ENCODE peak calls at places on chromosomes 3 and 15, in eight cellular contexts. F is choroid plexus epithelial cell, Z is psoas muscle, A is HFFc6, Y is lung, G is SK-N-SH, I is transverse colon, O is breast epithelium. J is an unnamed sample.

GRCh38 chr3:148021400-148021799 is 612.2 kb downstream of the ZIC1 start:
- DNase-seq in G (no peak), Y (no peak), A (no peak), O (no peak), F (peak; percentile 13), I (no peak), Z (no peak), J (no peak)

GRCh38 chr3:15327941-15328340 is 4.4 kb downstream of the SH3BP5 start:
- DNase-seq in I (peak; percentile 62), Z (peak; percentile 70), A (no peak), F (no peak), G (no peak), Y (no peak), O (peak; percentile 57), J (no peak)

GRCh38 chr3:170553788-170554620 is 31.9 kb downstream of the SLC7A14 start:
- DNase-seq in O (no peak), F (peak; percentile 35), A (no peak), Z (no peak), I (no peak), G (no peak), Y (no peak), J (no peak)

GRCh38 chr3:175940243-175940642 is 1081.1 kb downstream of the NAALADL2 start:
- DNase-seq in F (peak; percentile 46), Z (no peak), I (no peak), O (no peak), Y (no peak), A (peak; percentile 39), G (no peak), J (no peak)

GRCh38 chr3:119582178-119582577 is 2.9 kb downstream of the ADPRH start:
- DNase-seq in Z (no peak), I (no peak), O (no peak), A (no peak), Y (no peak), F (no peak), G (no peak), J (no peak)

GRCh38 chr3:132652640-132653270 is 6.9 kb downstream of the ACAD11 start:
- DNase-seq in Y (no peak), Z (no peak), A (no peak), G (no peak), F (peak; percentile 69), I (no peak), O (no peak), J (no peak)

GRCh38 chr15:44009056-44009455 is 182.3 kb downstream of the WDR76 start:
- DNase-seq in Y (no peak), O (no peak), G (no peak), F (peak; percentile 29), A (peak; percentile 56), I (no peak), Z (no peak), J (no peak)

GRCh38 chr3:105353485-105354161 is 13.1 kb upstream of the ALCAM start:
- DNase-seq in O (no peak), I (no peak), G (no peak), Y (peak; percentile 29), A (peak; percentile 56), F (peak; percentile 78), Z (peak; percentile 25), J (peak; percentile 61)

GRCh38 chr15:101329309-101329863 is 34.3 kb upstream of the SNRPA1 start:
- DNase-seq in Z (no peak), A (no peak), O (no peak), I (no peak), G (no peak), Y (no peak), F (no peak), J (no peak)

GRCh38 chr15:40938530-40938870 is 9.4 kb downstream of the DLL4 start:
- DNase-seq in O (no peak), Z (no peak), A (no peak), Y (no peak), F (no peak), G (no peak), I (no peak), J (no peak)

GRCh38 chr15:66617137-66618090 is 51.6 kb upstream of the LCTL start:
- DNase-seq in Y (peak; percentile 68), O (peak; percentile 46), F (peak; percentile 77), I (peak; percentile 66), Z (peak; percentile 61), A (peak; percentile 38), G (no peak), J (no peak)

GRCh38 chr15:85474700-85475316 is 94.4 kb downstream of the AKAP13 start:
- DNase-seq in Y (no peak), Z (no peak), A (no peak), O (no peak), G (no peak), I (no peak), F (no peak), J (no peak)

GRCh38 chr3:132210476-132211346 is 106.5 kb upstream of the ACP3 start:
- DNase-seq in Z (no peak), Y (peak; percentile 31), A (no peak), O (no peak), F (peak; percentile 6), I (peak; percentile 64), G (peak; percentile 8), J (peak; percentile 48)

GRCh38 chr3:87167634-87168456 is 59.3 kb upstream of the CHMP2B start:
- DNase-seq in A (peak; percentile 59), I (no peak), Y (no peak), Z (no peak), G (peak; percentile 1), F (peak; percentile 80), O (no peak), J (no peak)

GRCh38 chr3:172365028-172365567 is 83.2 kb downstream of the GHSR start:
- DNase-seq in G (no peak), Y (no peak), Z (no peak), A (no peak), I (no peak), O (no peak), F (no peak), J (no peak)

GRCh38 chr15:95957854-95958253 is 372.6 kb upstream of the NR2F2 start:
- DNase-seq in O (no peak), Z (no peak), A (no peak), G (no peak), Y (no peak), I (no peak), F (no peak), J (no peak)

GRCh38 chr3:184780981-184781515 is 30.9 kb upstream of the VPS8 start:
- DNase-seq in A (peak; percentile 21), I (no peak), Z (no peak), G (no peak), O (no peak), Y (no peak), F (no peak), J (no peak)

GRCh38 chr3:101072299-101072698 is 79.1 kb upstream of the ABI3BP start:
- DNase-seq in I (no peak), Z (no peak), G (no peak), A (peak; percentile 18), O (no peak), F (peak; percentile 49), Y (no peak), J (no peak)

GRCh38 chr3:161055210-161055609 is 49.9 kb downstream of the B3GALNT1 start:
- DNase-seq in F (no peak), Z (no peak), Y (no peak), I (no peak), O (no peak), A (no peak), G (peak; percentile 19), J (no peak)

GRCh38 chr15:51759557-51760070 is 8.2 kb downstream of the TMOD2 start:
- DNase-seq in O (no peak), Z (no peak), I (peak; percentile 41), F (peak; percentile 97), Y (peak; percentile 77), A (peak; percentile 94), G (no peak), J (no peak)
- TF ChIP-seq CTCF in O (no peak), Z (no peak), I (no peak), F (peak; percentile 54), Y (no peak), A (peak; percentile 68), G (peak; percentile 66), J (no peak)

DNA sequence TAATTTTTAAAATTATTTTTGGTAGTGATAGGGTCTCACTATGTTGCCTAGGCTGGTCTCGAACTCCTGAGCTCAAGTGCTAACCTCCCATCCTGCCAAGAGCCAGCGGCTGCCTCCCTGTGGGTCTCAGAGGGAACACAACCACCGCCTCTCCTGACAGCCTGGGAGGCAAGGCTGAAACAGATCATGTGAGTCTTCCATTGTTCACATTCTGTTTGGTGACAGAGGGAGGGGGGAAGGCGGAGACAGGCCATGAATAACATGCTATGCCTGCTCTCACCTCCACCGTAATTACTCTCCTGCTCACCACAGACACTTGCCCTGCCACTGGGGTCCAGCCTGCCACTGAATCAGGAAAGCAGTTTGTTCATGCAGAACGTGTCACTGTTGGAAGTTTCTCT is 78.3 kb upstream of the RASGRF1 start:
- DNase-seq in I (no peak), Y (no peak), Z (no peak), O (no peak), F (peak; percentile 31), A (no peak), G (no peak), J (peak; percentile 54)
- TF ChIP-seq CTCF in I (no peak), Y (no peak), Z (no peak), O (no peak), F (peak; percentile 28), A (no peak), G (no peak), J (no peak)

DNA sequence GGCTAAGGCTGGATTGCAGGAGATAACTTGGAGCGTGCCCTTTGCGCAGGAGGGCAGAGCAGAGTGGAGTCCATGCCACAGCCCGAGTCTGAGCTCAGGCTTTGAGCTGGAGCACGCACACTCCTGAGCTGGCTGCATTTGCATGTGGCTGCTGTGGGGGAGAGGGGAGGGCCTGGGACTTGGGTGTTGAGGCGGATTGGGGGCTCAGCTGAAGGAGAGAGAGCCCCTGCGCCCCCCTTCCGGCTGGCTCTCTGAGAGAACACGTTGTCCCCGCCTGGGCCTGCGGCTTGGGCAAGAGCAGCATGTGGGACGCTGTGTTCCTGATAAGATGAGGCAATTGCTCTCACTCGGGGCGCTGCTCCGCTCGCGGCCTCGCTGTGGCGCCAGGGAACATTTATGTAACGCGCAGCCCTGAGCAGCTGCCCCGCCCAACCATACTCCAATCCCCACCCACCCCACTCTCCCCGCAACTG is 39.1 kb downstream of the KLF13 start:
- DNase-seq in O (peak; percentile 92), Y (peak; percentile 93), A (peak; percentile 72), F (peak; percentile 95), Z (peak; percentile 88), G (peak; percentile 78), I (peak; percentile 96), J (peak; percentile 79)
- TF ChIP-seq CTCF in O (no peak), Y (peak; percentile 29), A (peak; percentile 47), F (peak; percentile 62), Z (peak; percentile 34), G (no peak), I (peak; percentile 27), J (no peak)

GRCh38 chr15:25469377-25469776 is 30.6 kb upstream of the UBE3A start:
- DNase-seq in I (no peak), A (peak; percentile 3), O (no peak), F (peak; percentile 0), Y (no peak), Z (no peak), G (no peak), J (no peak)

GRCh38 chr15:25468611-25469010 is 29.8 kb upstream of the UBE3A start:
- DNase-seq in Z (no peak), G (no peak), I (no peak), Y (no peak), F (no peak), O (no peak), A (no peak), J (no peak)

GRCh38 chr15:25470230-25470629 is 31.4 kb upstream of the UBE3A start:
- DNase-seq in Y (no peak), I (no peak), A (no peak), Z (no peak), F (no peak), O (no peak), G (no peak), J (no peak)

GRCh38 chr15:25465835-25466234 is 27.0 kb upstream of the UBE3A start:
- DNase-seq in F (no peak), I (peak; percentile 14), O (peak; percentile 34), Z (no peak), A (no peak), G (no peak), Y (peak; percentile 91), J (no peak)

GRCh38 chr15:25464784-25465183 is 26.0 kb upstream of the UBE3A start:
- DNase-seq in G (no peak), F (no peak), I (no peak), A (no peak), O (no peak), Z (no peak), Y (no peak), J (no peak)
- TF ChIP-seq CTCF in G (no peak), F (no peak), I (no peak), A (no peak), O (no peak), Z (no peak), Y (no peak), J (no peak)

J was measured in glutamatergic neuron.